ENCODE peak calls at places on chromosomes 12 and 14, in five cellular contexts. S, T, Z, A and M are unnamed samples.

GRCh38 chr14:38255673-38256357 is at the start of gene CLEC14A:
- DNase-seq in S (peak; percentile 23), T (no peak), A (no peak), Z (peak; percentile 64), M (no peak)

GRCh38 chr12:121376754-121377697 is 22.9 kb upstream of the RNF34 start:
- DNase-seq in T (no peak), S (no peak), Z (no peak), A (no peak), M (no peak)

GRCh38 chr12:83575326-83575725 is 888.6 kb downstream of the TMTC2 start:
- DNase-seq in S (no peak), T (peak; percentile 46), Z (no peak), A (peak; percentile 7), M (no peak)

GRCh38 chr14:45246633-45247173 is 6.3 kb downstream of the MIS18BP1 start:
- DNase-seq in A (no peak), Z (no peak), S (no peak), T (no peak), M (no peak)

GRCh38 chr12:96257550-96258392 is 63.6 kb downstream of the ELK3 start:
- DNase-seq in S (peak; percentile 34), A (no peak), T (no peak), Z (no peak), M (no peak)

GRCh38 chr14:89388853-89389252 is 28.2 kb downstream of the FOXN3 start:
- DNase-seq in T (peak; percentile 11), Z (peak; percentile 30), S (peak; percentile 40), A (no peak), M (no peak)

GRCh38 chr12:19624401-19624930 is 185.2 kb downstream of the AEBP2 start:
- DNase-seq in A (no peak), T (no peak), Z (no peak), S (no peak), M (no peak)

GRCh38 chr14:53209370-53209769 is 56.2 kb upstream of the DDHD1 start:
- DNase-seq in Z (no peak), S (peak; percentile 8), T (no peak), A (no peak), M (no peak)

GRCh38 chr12:98780261-98780660 is 135.2 kb downstream of the APAF1 start:
- DNase-seq in S (no peak), T (no peak), A (no peak), Z (no peak), M (no peak)

GRCh38 chr12:112482734-112483133 is 64.0 kb downstream of the PTPN11 start:
- DNase-seq in A (no peak), Z (no peak), T (no peak), S (no peak), M (no peak)

GRCh38 chr14:51004352-51004800 is 60.1 kb upstream of the PYGL start:
- DNase-seq in S (peak; percentile 74), A (no peak), Z (no peak), T (no peak), M (no peak)

GRCh38 chr12:106645074-106645421 is 62.2 kb downstream of the RFX4 start:
- DNase-seq in S (no peak), A (no peak), T (peak; percentile 62), Z (no peak), M (peak; percentile 86)

GRCh38 chr14:54902143-54902520 is 494 bp downstream of the GCH1 start:
- DNase-seq in Z (peak; percentile 77), T (peak; percentile 85), S (peak; percentile 89), A (peak; percentile 70), M (peak; percentile 71)

GRCh38 chr14:90784621-90785270 is 31.5 kb downstream of the TTC7B start:
- DNase-seq in T (no peak), S (no peak), Z (no peak), A (no peak), M (no peak)

GRCh38 chr12:15899282-15899870 is 11.8 kb upstream of the DERA start:
- DNase-seq in A (no peak), T (peak; percentile 25), S (peak; percentile 57), Z (peak; percentile 38), M (no peak)

GRCh38 chr12:47825239-47825639 is 5.5 kb upstream of the HDAC7 start:
- DNase-seq in T (peak; percentile 64), A (no peak), S (no peak), Z (no peak), M (no peak)
- H3K9ac ChIP-seq in T (no peak overlapping the region), A (no peak overlapping the region), S (no peak overlapping the region), Z (no peak overlapping the region), M (no peak overlapping the region)

GRCh38 chr14:76169776-76170175 is 18.1 kb downstream of the GPATCH2L start:
- DNase-seq in T (no peak), Z (no peak), S (no peak), A (no peak), M (peak; percentile 26)

GRCh38 chr14:76168531-76168930 is 16.8 kb downstream of the GPATCH2L start:
- DNase-seq in T (peak; percentile 17), S (peak; percentile 7), Z (no peak), A (no peak), M (peak; percentile 9)

DNA sequence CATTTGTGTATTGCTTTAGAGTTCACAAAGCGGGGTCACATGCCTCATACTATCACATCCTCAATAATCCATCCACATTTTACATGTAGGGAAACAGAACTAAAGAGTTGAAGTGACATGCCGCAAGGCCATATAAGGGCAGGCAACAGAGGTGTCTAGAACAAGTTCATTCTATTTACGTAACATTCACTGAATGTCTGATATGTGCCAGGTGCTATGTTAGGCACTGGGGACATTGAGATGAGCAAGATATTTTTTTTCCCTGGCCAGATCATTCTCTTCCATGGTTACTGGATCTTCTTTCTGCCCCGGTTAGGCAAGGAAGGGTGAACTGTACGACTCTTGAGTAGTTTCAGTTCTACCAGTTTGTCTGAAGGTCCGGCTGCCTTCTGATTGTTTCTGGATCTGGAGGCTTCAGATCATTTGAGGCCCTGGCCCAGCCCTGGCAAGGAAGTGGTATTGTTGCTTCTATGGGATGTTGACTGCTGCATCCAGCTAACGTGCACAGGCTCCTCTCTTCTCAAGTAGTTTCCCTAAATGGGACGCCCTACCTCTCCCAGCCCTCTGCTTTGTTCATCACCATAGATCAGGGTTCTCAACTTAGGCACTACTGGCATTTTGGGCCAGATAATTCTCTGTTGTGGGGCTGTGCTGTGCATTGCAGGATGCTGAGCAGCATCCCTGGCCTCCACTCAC is 12.1 kb downstream of the GPATCH2L start:
- DNase-seq in A (no peak), S (no peak), T (no peak), Z (no peak), M (no peak)
- H4K20me1 ChIP-seq in A (peaks cover 85% of the 10 kb centered on the region), S (no peaks in the 10 kb centered on the region), T (peaks cover 27% of the 10 kb centered on the region), Z (peaks cover 71% of the 10 kb centered on the region), M (peaks cover 2% of the 10 kb centered on the region)

GRCh38 chr12:108560321-108560721 is 652 bp downstream of the SART3 start:
- DNase-seq in S (peak; percentile 75), T (no peak), Z (no peak), A (no peak), M (peak; percentile 58)
- H3K79me2 ChIP-seq in S (peaks cover 82% of the 10 kb centered on the region), T (peaks cover 85% of the 10 kb centered on the region), Z (peaks cover 79% of the 10 kb centered on the region), A (peaks cover 84% of the 10 kb centered on the region), M (peaks cover 83% of the 10 kb centered on the region)

DNA sequence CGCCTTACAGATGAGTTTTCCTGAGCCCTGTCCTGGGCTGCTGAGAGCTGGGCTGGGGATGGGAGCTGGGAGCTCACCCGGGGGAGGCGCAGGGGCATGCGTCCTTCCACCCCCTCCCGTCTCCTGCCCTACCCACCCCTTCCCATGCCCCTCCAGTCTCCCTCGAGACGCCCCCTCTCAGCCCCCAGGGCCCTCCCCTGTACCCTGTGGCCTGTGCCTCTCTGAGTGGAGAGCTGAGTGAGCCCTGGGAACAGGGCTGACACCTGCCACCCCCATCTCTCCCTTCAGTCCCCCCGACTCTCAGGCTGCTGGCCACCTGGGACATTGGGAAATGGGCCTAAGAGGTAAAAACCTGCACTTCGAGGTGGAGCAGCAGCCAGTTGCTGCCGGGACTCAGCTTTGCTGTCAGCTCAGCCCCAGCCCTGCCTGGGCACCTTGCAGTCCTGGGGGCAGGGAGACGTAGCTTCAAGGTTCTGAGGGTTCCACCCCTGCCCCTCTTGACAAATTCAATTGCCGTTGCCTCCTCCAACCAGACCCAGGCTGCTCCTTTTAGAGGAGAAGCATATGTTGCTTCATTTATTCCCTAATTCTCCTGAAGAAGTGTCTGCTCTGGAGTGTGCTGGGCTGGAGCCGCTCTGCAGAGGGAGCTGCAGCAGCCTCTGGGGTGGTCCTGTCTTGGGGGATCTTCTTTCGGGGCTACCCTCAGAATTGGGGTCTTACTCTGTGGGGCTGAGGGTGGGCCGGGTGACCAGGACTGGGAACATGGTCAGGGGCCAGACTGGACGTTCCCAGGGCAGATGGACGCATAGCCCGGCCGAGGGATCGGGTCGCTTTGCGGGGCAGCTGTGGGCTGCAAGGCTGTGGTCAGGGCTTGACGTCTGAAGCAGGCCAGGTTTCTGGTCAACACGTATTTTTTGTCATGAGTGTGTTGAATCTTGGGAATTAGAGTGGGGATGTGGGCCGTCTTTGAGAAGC is 141.4 kb downstream of the ADGRD1 start:
- DNase-seq in S (no peak), Z (no peak), T (no peak), A (no peak), M (no peak)
- H3K9ac ChIP-seq in S (no peak overlapping the region), Z (no peak overlapping the region), T (no peak overlapping the region), A (no peak overlapping the region), M (no peak overlapping the region)

GRCh38 chr14:95136631-95137030 is 20.7 kb downstream of the DICER1 start:
- DNase-seq in T (no peak), S (no peak), Z (no peak), A (no peak), M (no peak)
- H4K20me1 ChIP-seq in T (peaks cover 16% of the 10 kb centered on the region), S (peaks cover 10% of the 10 kb centered on the region), Z (peaks cover 28% of the 10 kb centered on the region), A (peaks cover 27% of the 10 kb centered on the region), M (no peaks in the 10 kb centered on the region)

GRCh38 chr14:57266060-57266459 is 2.6 kb downstream of the EXOC5 start:
- DNase-seq in Z (no peak), A (no peak), S (peak; percentile 36), T (peak; percentile 26), M (no peak)
- H3K79me2 ChIP-seq in Z (peaks cover 96% of the 10 kb centered on the region), A (peaks cover 94% of the 10 kb centered on the region), S (peaks cover 96% of the 10 kb centered on the region), T (peaks cover 97% of the 10 kb centered on the region), M (peaks cover 90% of the 10 kb centered on the region)